ENCODE peak calls at places on chromosome 5, in ten cellular contexts. V is stimulated activated CD4-positive, alpha-beta T cell treated with anti-CD3 and anti-CD28 coated beads, Interleukin-15, amount 100 ng/mL, for 48 hours; H is iris pigment epithelial cell; I is fibroblast of mammary gland; U is HFFc6; Q is foreskin fibroblast; M is dorsolateral prefrontal cortex; K is stimulated activated CD8-positive, alpha-beta memory T cell treated with anti-CD3 and anti-CD28 coated beads, Interleukin-4, amount 100 ng/mL, for 1 hour; S is HCEC 1CT; J is keratinocyte. R is an unnamed sample.
A peak's percentile ranks its signal among the peaks of the same experiment; 100 is the strongest.

GRCh38 chr5:73160239-73160671 is 12.7 kb upstream of the TMEM174 start:
- DNase-seq in U (no peak), K (no peak), M (no peak), S (no peak), V (peak; percentile 62), H (peak; percentile 14), I (no peak), J (no peak), Q (no peak), R (peak; percentile 34)

GRCh38 chr5:159034083-159034824 is 65.5 kb downstream of the EBF1 start:
- DNase-seq in K (no peak), U (no peak), H (peak; percentile 29), V (no peak), J (no peak), M (no peak), I (peak; percentile 49), S (no peak), Q (peak; percentile 35), R (no peak)

GRCh38 chr5:133846478-133847226 is 121.8 kb downstream of the C5orf15 start:
- DNase-seq in V (no peak), S (no peak), I (no peak), U (no peak), H (no peak), K (no peak), Q (no peak), M (peak; percentile 24), J (no peak), R (no peak)

GRCh38 chr5:28215091-28215490 is 1176.7 kb upstream of the CDH9 start:
- DNase-seq in M (no peak), U (no peak), V (no peak), I (no peak), K (no peak), S (no peak), H (no peak), J (no peak), Q (no peak), R (no peak)

GRCh38 chr5:172637740-172638139 is 3.3 kb upstream of the NEURL1B start:
- DNase-seq in K (no peak), I (no peak), M (no peak), Q (no peak), S (no peak), J (no peak), V (no peak), U (no peak), H (no peak), R (no peak)

GRCh38 chr5:94025788-94026473 is 284.5 kb upstream of the POU5F2 start:
- DNase-seq in Q (no peak), H (no peak), K (no peak), S (no peak), I (no peak), U (no peak), M (no peak), J (no peak), V (no peak), R (no peak)

GRCh38 chr5:120942551-120942950 is 478.5 kb downstream of the PRR16 start:
- DNase-seq in M (no peak), V (no peak), U (no peak), K (no peak), S (no peak), J (no peak), Q (peak; percentile 91), H (peak; percentile 0), I (peak; percentile 20), R (no peak)

GRCh38 chr5:69271376-69271775 is 36.7 kb downstream of the CDK7 start:
- DNase-seq in V (no peak), I (peak; percentile 63), S (peak; percentile 35), M (no peak), J (no peak), Q (peak; percentile 61), H (peak; percentile 63), U (peak; percentile 63), K (no peak), R (no peak)

GRCh38 chr5:68214472-68215207 is 916 bp upstream of the PIK3R1 start:
- DNase-seq in M (no peak), I (no peak), K (no peak), Q (peak; percentile 45), H (peak; percentile 17), J (no peak), V (no peak), S (no peak), U (no peak), R (no peak)

GRCh38 chr5:172185096-172185461 is 2.9 kb downstream of the STK10 start:
- DNase-seq in V (no peak), H (no peak), I (no peak), K (no peak), M (no peak), U (no peak), Q (no peak), J (no peak), S (no peak), R (no peak)

GRCh38 chr5:120463991-120464626 is at the start of gene PRR16:
- DNase-seq in I (peak; percentile 63), U (peak; percentile 55), K (no peak), J (no peak), M (no peak), Q (peak; percentile 94), S (peak; percentile 87), V (no peak), H (peak; percentile 84), R (no peak)

GRCh38 chr5:36607838-36608783 is 1.7 kb downstream of the SLC1A3 start:
- DNase-seq in S (peak; percentile 37), I (peak; percentile 62), H (peak; percentile 62), Q (peak; percentile 71), M (no peak), K (no peak), J (no peak), U (no peak), V (no peak), R (no peak)

GRCh38 chr5:87562068-87562467 is 149.3 kb upstream of the CCNH start:
- DNase-seq in S (no peak), H (no peak), U (no peak), M (no peak), J (no peak), Q (no peak), I (no peak), V (no peak), K (no peak), R (no peak)

GRCh38 chr5:124663101-124663506 is 83.3 kb downstream of the ZNF608 start:
- DNase-seq in H (peak; percentile 27), M (no peak), U (peak; percentile 49), K (no peak), S (no peak), Q (peak; percentile 66), J (no peak), I (no peak), V (no peak), R (no peak)

GRCh38 chr5:14204785-14205321 is 61.7 kb downstream of the TRIO start:
- DNase-seq in V (no peak), S (peak; percentile 88), M (no peak), U (peak; percentile 70), J (no peak), Q (peak; percentile 91), H (peak; percentile 94), K (no peak), I (peak; percentile 87), R (no peak)

GRCh38 chr5:145904743-145905142 is 31.6 kb upstream of the SH3RF2 start:
- DNase-seq in K (no peak), U (no peak), Q (no peak), S (no peak), H (no peak), J (no peak), M (no peak), V (no peak), I (no peak), R (no peak)

GRCh38 chr5:31408814-31409213 is 123.1 kb downstream of the DROSHA start:
- DNase-seq in Q (peak; percentile 84), V (no peak), U (peak; percentile 69), H (peak; percentile 71), J (peak; percentile 96), I (peak; percentile 82), S (peak; percentile 91), K (no peak), M (no peak), R (no peak)

GRCh38 chr5:180631549-180632392 is 17.6 kb downstream of the FLT4 start:
- DNase-seq in I (no peak), U (no peak), H (no peak), M (no peak), K (no peak), S (no peak), J (no peak), V (no peak), Q (no peak), R (no peak)

GRCh38 chr5:175733017-175733416 is 75.1 kb downstream of the HRH2 start:
- DNase-seq in Q (no peak), S (no peak), I (no peak), V (no peak), J (no peak), U (no peak), M (no peak), H (no peak), K (no peak), R (no peak)

GRCh38 chr5:143191720-143192119 is 211.8 kb downstream of the NR3C1 start:
- DNase-seq in U (no peak), J (no peak), S (no peak), V (no peak), M (no peak), K (no peak), I (no peak), H (no peak), Q (no peak), R (no peak)

GRCh38 chr5:136040746-136041415 is 12.1 kb downstream of the TGFBI start:
- DNase-seq in Q (peak; percentile 20), I (no peak), K (no peak), S (no peak), J (no peak), U (no peak), M (no peak), H (no peak), V (no peak), R (no peak)

GRCh38 chr5:100643473-100643872 is 108.3 kb downstream of the FAM174A start:
- DNase-seq in I (peak; percentile 15), M (no peak), U (no peak), K (no peak), H (peak; percentile 43), S (peak; percentile 47), Q (no peak), J (no peak), V (no peak), R (no peak)

GRCh38 chr5:122775713-122776084 is 819 bp downstream of the SNX2 start:
- DNase-seq in M (no peak), J (no peak), H (peak; percentile 21), S (peak; percentile 18), U (peak; percentile 15), I (peak; percentile 16), K (no peak), V (no peak), Q (peak; percentile 10), R (no peak)